ENCODE peak calls at places on chromosomes 1 and 21, in nine cellular contexts. I is lower lobe of right lung; S is HFF-Myc; E is HCT116; V is cardiac fibroblast; A is uterus; Y is fibroblast of pulmonary artery; U is CD4-positive, alpha-beta memory T cell; D is aorta. K is an unnamed sample.

GRCh38 chr1:67771776-67772175 is 61.5 kb downstream of the GNG12 start:
- DNase-seq in I (no peak), S (no peak), E (no peak), V (peak; percentile 46), A (no peak), Y (peak; percentile 29), U (no peak), D (no peak), K (no peak)

GRCh38 chr1:18606443-18607288 is 24.0 kb upstream of the PAX7 start:
- DNase-seq in I (no peak), S (no peak), E (no peak), V (no peak), A (no peak), Y (no peak), U (no peak), D (no peak), K (no peak)

GRCh38 chr1:53476579-53476978 is 17.4 kb downstream of the DMRTB1 start:
- DNase-seq in I (no peak), S (no peak), E (no peak), V (no peak), A (no peak), Y (no peak), U (no peak), D (peak; percentile 13), K (no peak)

GRCh38 chr1:63888984-63889383 is 115.2 kb downstream of the ROR1 start:
- DNase-seq in I (no peak), S (no peak), E (no peak), V (no peak), A (no peak), Y (no peak), U (no peak), D (no peak), K (no peak)

GRCh38 chr1:245453556-245453955 is 298.8 kb downstream of the KIF26B start:
- DNase-seq in I (no peak), S (no peak), E (no peak), V (no peak), A (no peak), Y (no peak), U (no peak), D (no peak), K (no peak)

GRCh38 chr1:109787211-109787844 is 23.6 kb upstream of the EPS8L3 start:
- DNase-seq in I (peak; percentile 24), S (no peak), E (peak; percentile 42), V (no peak), A (peak; percentile 7), Y (no peak), U (no peak), D (peak; percentile 26), K (no peak)

GRCh38 chr1:115215110-115215509 is 122.9 kb downstream of the NGF start:
- DNase-seq in I (no peak), S (no peak), E (no peak), V (no peak), A (no peak), Y (no peak), U (no peak), D (no peak), K (no peak)

GRCh38 chr1:22131875-22132486 is 10.9 kb downstream of the WNT4 start:
- DNase-seq in I (peak; percentile 68), S (no peak), E (peak; percentile 23), V (no peak), A (no peak), Y (no peak), U (no peak), D (no peak), K (peak; percentile 19)

GRCh38 chr1:101697057-101697456 is 299.7 kb downstream of the OLFM3 start:
- DNase-seq in I (no peak), S (no peak), E (no peak), V (peak; percentile 3), A (no peak), Y (peak; percentile 23), U (no peak), D (no peak), K (peak; percentile 2)

GRCh38 chr1:86551305-86551704 is 4.4 kb downstream of the CLCA4 start:
- DNase-seq in I (no peak), S (no peak), E (no peak), V (no peak), A (no peak), Y (no peak), U (no peak), D (no peak), K (no peak)

GRCh38 chr1:182841368-182841988 is 2.3 kb downstream of the DHX9 start:
- DNase-seq in I (no peak), S (peak; percentile 7), E (no peak), V (peak; percentile 18), A (no peak), Y (peak; percentile 24), U (no peak), D (no peak), K (no peak)

GRCh38 chr1:210747112-210747511 is 386.8 kb downstream of the KCNH1 start:
- DNase-seq in I (no peak), S (no peak), E (no peak), V (no peak), A (no peak), Y (no peak), U (no peak), D (no peak), K (no peak)

GRCh38 chr1:206679738-206680211 is 4.9 kb upstream of the MAPKAPK2 start:
- DNase-seq in I (no peak), S (no peak), E (no peak), V (no peak), A (no peak), Y (no peak), U (no peak), D (no peak), K (no peak)
- H3K4me3 ChIP-seq in I (no peak overlapping the region), S (no peak overlapping the region), E (no peak overlapping the region), V (no peak overlapping the region), A (no peak overlapping the region), Y (no peak overlapping the region), U (no peak overlapping the region), D (no peak overlapping the region), K (no peak overlapping the region)

GRCh38 chr1:155077758-155078495 is 710 bp upstream of the EFNA3 start:
- DNase-seq in I (no peak), S (no peak), E (no peak), V (no peak), A (no peak), Y (no peak), U (no peak), D (no peak), K (no peak)
- H3K4me3 ChIP-seq in I (peak overlapping the region; percentile 55), S (peak overlapping the region; percentile 9), E (peak overlapping the region; percentile 19), V (no peak overlapping the region), A (no peak overlapping the region), Y (no peak overlapping the region), U (no peak overlapping the region), D (no peak overlapping the region), K (no peak overlapping the region)

GRCh38 chr1:39628807-39629347 is 10.6 kb downstream of the HEYL start:
- DNase-seq in I (no peak), S (no peak), E (no peak), V (no peak), A (no peak), Y (no peak), U (no peak), D (no peak), K (no peak)

GRCh38 chr1:39633422-39633821 is 6.0 kb downstream of the HEYL start:
- DNase-seq in I (no peak), S (no peak), E (no peak), V (no peak), A (no peak), Y (no peak), U (no peak), D (no peak), K (no peak)

GRCh38 chr1:39635205-39635870 is 4.1 kb downstream of the HEYL start:
- DNase-seq in I (no peak), S (no peak), E (no peak), V (peak; percentile 57), A (peak; percentile 50), Y (peak; percentile 38), U (no peak), D (no peak), K (no peak)

GRCh38 chr1:39632491-39633417 is 6.7 kb downstream of the HEYL start:
- DNase-seq in I (peak; percentile 63), S (no peak), E (no peak), V (peak; percentile 70), A (peak; percentile 85), Y (peak; percentile 66), U (no peak), D (peak; percentile 75), K (no peak)

GRCh38 chr1:39631361-39632331 is 7.8 kb downstream of the HEYL start:
- DNase-seq in I (no peak), S (no peak), E (no peak), V (no peak), A (no peak), Y (no peak), U (no peak), D (no peak), K (peak; percentile 83)
- H3K4me3 ChIP-seq in I (peak overlapping the region; percentile 37), S (no peak overlapping the region), E (no peak overlapping the region), V (no peak overlapping the region), A (no peak overlapping the region), Y (no peak overlapping the region), U (no peak overlapping the region), D (no peak overlapping the region), K (no peak overlapping the region)

GRCh38 chr21:46051379-46051770 is 46.5 kb upstream of the COL6A2 start:
- DNase-seq in I (no peak), S (no peak), E (no peak), V (no peak), A (no peak), Y (no peak), U (no peak), D (no peak), K (no peak)

GRCh38 chr21:46051821-46052675 is 45.9 kb upstream of the COL6A2 start:
- DNase-seq in I (peak; percentile 41), S (no peak), E (no peak), V (no peak), A (no peak), Y (no peak), U (no peak), D (peak; percentile 39), K (no peak)

GRCh38 chr21:46048926-46049889 is 48.7 kb upstream of the COL6A2 start:
- DNase-seq in I (peak; percentile 57), S (peak; percentile 99), E (no peak), V (peak; percentile 100), A (peak; percentile 98), Y (peak; percentile 100), U (no peak), D (peak; percentile 89), K (no peak)

GRCh38 chr21:46050651-46051378 is 47.1 kb upstream of the COL6A2 start:
- DNase-seq in I (peak; percentile 38), S (no peak), E (no peak), V (no peak), A (no peak), Y (no peak), U (no peak), D (peak; percentile 46), K (no peak)

DNA sequence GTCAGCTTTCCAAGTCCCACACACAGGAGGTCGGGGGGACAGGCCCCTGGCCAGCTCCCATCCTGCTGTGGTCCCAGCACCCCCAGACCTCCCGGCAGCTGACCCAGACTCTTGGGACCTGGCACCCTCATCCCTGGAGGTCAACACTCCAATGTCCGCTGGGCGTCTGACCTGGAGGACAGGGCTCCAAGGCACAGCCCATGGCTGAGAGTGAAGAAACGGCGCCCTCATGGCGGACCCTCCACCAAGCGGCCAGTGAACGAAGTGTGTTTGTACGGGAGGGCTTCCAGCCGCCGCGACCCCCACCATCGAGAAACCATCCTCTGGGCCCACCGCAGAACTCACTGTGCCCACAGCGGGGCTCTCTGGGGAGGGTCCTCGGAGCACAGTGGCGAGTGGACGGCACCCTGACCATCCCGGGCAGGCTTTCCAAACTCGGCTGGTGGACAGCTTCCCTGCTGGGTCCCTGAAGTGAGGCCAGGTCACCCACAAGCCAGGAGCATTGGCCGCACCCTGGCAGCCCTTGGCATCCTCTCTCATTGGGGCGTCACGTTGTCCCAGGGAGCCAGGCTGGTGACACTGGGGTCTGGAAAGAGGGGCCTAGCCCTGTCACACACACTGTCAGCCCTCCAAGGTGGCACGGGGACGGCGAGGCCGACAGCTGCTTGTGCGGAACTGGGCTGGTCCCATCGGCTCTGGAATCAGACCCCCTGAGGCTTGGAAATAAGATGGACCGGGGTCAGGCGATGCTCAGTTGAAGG is 47.8 kb upstream of the COL6A2 start:
- DNase-seq in I (peak; percentile 30), S (no peak), E (no peak), V (no peak), A (peak; percentile 60), Y (no peak), U (no peak), D (peak; percentile 46), K (no peak)
- H3K4me3 ChIP-seq in I (no peak overlapping the region), S (no peak overlapping the region), E (no peak overlapping the region), V (no peak overlapping the region), A (no peak overlapping the region), Y (no peak overlapping the region), U (no peak overlapping the region), D (no peak overlapping the region), K (no peak overlapping the region)

K was measured in Jurkat, Clone E6-1.